ENCODE peak calls at places on chromosomes 13 and 19, in four cellular contexts. E is HCEC 1CT, B is GF-D8, X is neural progenitor cell. S is an unnamed sample.
A peak's percentile ranks its signal among the peaks of the same experiment; 100 is the strongest.

GRCh38 chr13:75847588-75847987 is 211.5 kb downstream of the LMO7 start:
- DNase-seq in E (no peak), B (no peak), X (no peak), S (no peak)

GRCh38 chr13:98986226-98986846 is 8.5 kb upstream of the DOCK9 start:
- DNase-seq in E (no peak), B (no peak), X (no peak), S (no peak)

GRCh38 chr13:91722267-91722884 is 324.0 kb downstream of the GPC5 start:
- DNase-seq in E (peak; percentile 1), B (no peak), X (peak; percentile 36), S (peak; percentile 40)

GRCh38 chr19:17641181-17641580 is 47.0 kb downstream of the UNC13A start:
- DNase-seq in E (no peak), B (no peak), X (no peak), S (no peak)

GRCh38 chr13:30572859-30573275 is 44.9 kb upstream of the USPL1 start:
- DNase-seq in E (peak; percentile 65), B (peak; percentile 47), X (no peak), S (peak; percentile 80)

GRCh38 chr13:110233181-110233641 is 73.7 kb downstream of the COL4A1 start:
- DNase-seq in E (peak; percentile 91), B (no peak), X (no peak), S (no peak)

GRCh38 chr19:37992761-37993160 is 85.8 kb downstream of the SIPA1L3 start:
- DNase-seq in E (no peak), B (no peak), X (no peak), S (no peak)

GRCh38 chr19:16429066-16429758 is 42.6 kb downstream of the EPS15L1 start:
- DNase-seq in E (no peak), B (no peak), X (no peak), S (no peak)

GRCh38 chr13:52847682-52848432 is 583 bp downstream of the PCDH8 start:
- DNase-seq in E (no peak), B (no peak), X (peak; percentile 34), S (no peak)

GRCh38 chr19:42062381-42062780 is 7.6 kb downstream of the GRIK5 start:
- DNase-seq in E (no peak), B (no peak), X (no peak), S (no peak)

GRCh38 chr19:40588926-40589569 is 12.1 kb upstream of the LTBP4 start:
- DNase-seq in E (no peak), B (no peak), X (no peak), S (no peak)

GRCh38 chr19:53980553-53981407 is 10.7 kb upstream of the CACNG6 start:
- DNase-seq in E (no peak), B (no peak), X (peak; percentile 78), S (no peak)

GRCh38 chr13:90839061-90839460 is 508.4 kb upstream of the MIR17HG start:
- DNase-seq in E (no peak), B (no peak), X (no peak), S (no peak)

GRCh38 chr19:40705950-40706619 is 10.6 kb downstream of the COQ8B start:
- DNase-seq in E (no peak), B (no peak), X (no peak), S (no peak)

GRCh38 chr13:72431981-72432617 is 295.3 kb downstream of the MZT1 start:
- DNase-seq in E (no peak), B (no peak), X (no peak), S (no peak)

GRCh38 chr13:41707192-41707858 is 250.0 kb downstream of the RGCC start:
- DNase-seq in E (peak; percentile 24), B (no peak), X (no peak), S (no peak)

GRCh38 chr19:17539288-17540117 is 15.9 kb upstream of the COLGALT1 start:
- DNase-seq in E (peak; percentile 95), B (peak; percentile 82), X (peak; percentile 98), S (peak; percentile 85)

GRCh38 chr19:1245884-1246816 is 2.2 kb upstream of the MIDN start:
- DNase-seq in E (peak; percentile 0), B (no peak), X (peak; percentile 42), S (no peak)

GRCh38 chr19:17097593-17098126 is 22.1 kb downstream of the MYO9B start:
- DNase-seq in E (peak; percentile 62), B (peak; percentile 8), X (no peak), S (no peak)

GRCh38 chr19:51359294-51359693 is 6.9 kb downstream of the ETFB start:
- DNase-seq in E (peak; percentile 81), B (no peak), X (no peak), S (no peak)

GRCh38 chr13:110640591-110641029 is 25.3 kb downstream of the NAXD start:
- DNase-seq in E (no peak), B (no peak), X (no peak), S (no peak)

GRCh38 chr19:45526143-45526542 is 18.9 kb downstream of the VASP start:
- DNase-seq in E (peak; percentile 44), B (no peak), X (peak; percentile 89), S (no peak)

GRCh38 chr13:42654760-42655159 is 80.8 kb downstream of the TNFSF11 start:
- DNase-seq in E (peak; percentile 4), B (no peak), X (no peak), S (no peak)

GRCh38 chr13:39417131-39417530 is 185.9 kb downstream of the LHFPL6 start:
- DNase-seq in E (no peak), B (no peak), X (peak; percentile 61), S (no peak)

GRCh38 chr19:45294291-45295029 is 28.2 kb downstream of the CKM start:
- DNase-seq in E (no peak), B (no peak), X (no peak), S (no peak)

GRCh38 chr13:99658266-99658991 is 157.2 kb downstream of the TM9SF2 start:
- DNase-seq in E (peak; percentile 42), B (peak; percentile 9), X (peak; percentile 83), S (peak; percentile 17)

GRCh38 chr19:46659151-46660007 is 1.6 kb downstream of the DACT3 start:
- DNase-seq in E (peak; percentile 16), B (no peak), X (peak; percentile 77), S (no peak)

GRCh38 chr13:109715902-109716301 is 70.5 kb downstream of the IRS2 start:
- DNase-seq in E (peak; percentile 75), B (peak; percentile 29), X (peak; percentile 38), S (peak; percentile 89)

GRCh38 chr13:113835461-113836274 is 28.2 kb downstream of the GAS6 start:
- DNase-seq in E (peak; percentile 82), B (no peak), X (no peak), S (no peak)

GRCh38 chr13:64154514-64154913 is 2738.9 kb upstream of the PCDH20 start:
- DNase-seq in E (no peak), B (no peak), X (no peak), S (no peak)

GRCh38 chr19:6739884-6740588 is 556 bp downstream of the TRIP10 start:
- DNase-seq in E (peak; percentile 6), B (no peak), X (peak; percentile 74), S (no peak)

GRCh38 chr19:1590641-1591397 is 1.8 kb downstream of the MBD3 start:
- DNase-seq in E (peak; percentile 9), B (no peak), X (peak; percentile 54), S (no peak)

GRCh38 chr13:28574617-28575142 is 79.8 kb upstream of the FLT1 start:
- DNase-seq in E (peak; percentile 98), B (no peak), X (no peak), S (peak; percentile 49)

GRCh38 chr13:75489502-75490263 is 7.7 kb upstream of the TBC1D4 start:
- DNase-seq in E (peak; percentile 81), B (peak; percentile 29), X (no peak), S (peak; percentile 42)

GRCh38 chr13:114230117-114230516 is 4.6 kb upstream of the CDC16 start:
- DNase-seq in E (no peak), B (no peak), X (no peak), S (no peak)

GRCh38 chr19:6632002-6632621 is 37.8 kb downstream of the TNFSF14 start:
- DNase-seq in E (peak; percentile 54), B (peak; percentile 43), X (peak; percentile 86), S (peak; percentile 68)